ENCODE peak calls at places on chromosome 9, in six cellular contexts. B is cardiac muscle cell, U is uterus, L is PC-9, Z is pancreas, Y is COR-L47. G is an unnamed sample.

GRCh38 chr9:87816041-87816440 is 66.6 kb upstream of the SPATA31E1 start:
- DNase-seq in B (peak; percentile 77), Y (no peak), U (no peak), Z (no peak), L (no peak), G (no peak)

GRCh38 chr9:4973246-4973645 is 11.8 kb upstream of the JAK2 start:
- DNase-seq in Y (no peak), Z (no peak), L (no peak), U (no peak), B (peak; percentile 14), G (no peak)

GRCh38 chr9:108479989-108480652 is 375.7 kb downstream of the ACTL7B start:
- DNase-seq in U (no peak), B (no peak), Y (no peak), L (no peak), Z (no peak), G (no peak)

GRCh38 chr9:99076483-99077171 is 28.3 kb upstream of the TGFBR1 start:
- DNase-seq in B (no peak), U (no peak), Y (no peak), L (no peak), Z (no peak), G (no peak)

GRCh38 chr9:11471321-11471720 is 858.5 kb upstream of the PTPRD start:
- DNase-seq in Z (no peak), U (no peak), Y (no peak), B (no peak), L (no peak), G (no peak)

GRCh38 chr9:117485176-117485575 is 70.3 kb upstream of the ASTN2 start:
- DNase-seq in Z (no peak), B (no peak), Y (no peak), L (no peak), U (no peak), G (no peak)

GRCh38 chr9:121563881-121564460 is 64.3 kb upstream of the GGTA1 start:
- DNase-seq in B (no peak), Y (no peak), Z (no peak), U (no peak), L (no peak), G (no peak)

GRCh38 chr9:110440161-110440560 is 102.5 kb upstream of the TXNDC8 start:
- DNase-seq in Z (no peak), L (no peak), B (peak; percentile 90), Y (no peak), U (no peak), G (no peak)

GRCh38 chr9:121169094-121169601 is 32.5 kb downstream of the RAB14 start:
- DNase-seq in U (no peak), B (peak; percentile 40), Y (no peak), L (no peak), Z (no peak), G (no peak)

GRCh38 chr9:109968702-109969450 is 188.9 kb downstream of the PALM2AKAP2 start:
- DNase-seq in Y (no peak), Z (no peak), U (peak; percentile 20), L (no peak), B (peak; percentile 60), G (no peak)

GRCh38 chr9:14098102-14098501 is 215.8 kb downstream of the NFIB start:
- DNase-seq in L (no peak), B (no peak), Y (no peak), Z (no peak), U (no peak), G (no peak)

GRCh38 chr9:8338249-8338721 is 538.7 kb upstream of the DMAC1 start:
- DNase-seq in U (no peak), Z (no peak), B (peak; percentile 37), L (no peak), Y (no peak), G (no peak)

GRCh38 chr9:98807070-98807810 is at the start of gene GALNT12:
- DNase-seq in U (no peak), L (peak; percentile 56), Y (peak; percentile 22), Z (peak; percentile 81), B (no peak), G (no peak)